ENCODE peak calls at places on chromosomes 16 and 17, in five cellular contexts. One of them, this sample, is unnamed.
A peak's percentile ranks its signal among the peaks of the same experiment; 100 is the strongest.

GRCh38 chr17:47816947-47817346 is 4.6 kb downstream of the OSBPL7 start:
- DNase-seq in AG04449: no peak
- DNase-seq in cardiac fibroblast: no peak
- DNase-seq in lower leg skin: no peak
- DNase-seq in B cell: peak; percentile 8
- DNase-seq in this sample: no peak

GRCh38 chr17:75645889-75646625 is 12.8 kb downstream of the SMIM5 start:
- DNase-seq in lower leg skin: no peak
- DNase-seq in B cell: peak; percentile 58
- DNase-seq in cardiac fibroblast: no peak
- DNase-seq in AG04449: no peak
- DNase-seq in this sample: no peak

GRCh38 chr17:50872710-50873424 is 6.7 kb upstream of the TOB1 start:
- DNase-seq in lower leg skin: peak; percentile 59
- DNase-seq in AG04449: no peak
- DNase-seq in B cell: no peak
- DNase-seq in cardiac fibroblast: peak; percentile 67
- DNase-seq in this sample: peak; percentile 32

GRCh38 chr17:5123343-5124124 is 7.7 kb downstream of the USP6 start:
- DNase-seq in lower leg skin: no peak
- DNase-seq in AG04449: no peak
- DNase-seq in cardiac fibroblast: no peak
- DNase-seq in B cell: no peak
- DNase-seq in this sample: peak; percentile 82

GRCh38 chr17:74396567-74396966 is 29.3 kb downstream of the GPR142 start:
- DNase-seq in B cell: no peak
- DNase-seq in lower leg skin: no peak
- DNase-seq in AG04449: no peak
- DNase-seq in cardiac fibroblast: no peak
- DNase-seq in this sample: no peak

GRCh38 chr17:76271669-76272540 is 6.8 kb downstream of the UBALD2 start:
- DNase-seq in B cell: peak; percentile 94
- DNase-seq in AG04449: no peak
- DNase-seq in cardiac fibroblast: no peak
- DNase-seq in lower leg skin: no peak
- DNase-seq in this sample: no peak

GRCh38 chr16:88473666-88474534 is 20.8 kb downstream of the ZFPM1 start:
- DNase-seq in AG04449: no peak
- DNase-seq in lower leg skin: no peak
- DNase-seq in B cell: no peak
- DNase-seq in cardiac fibroblast: peak; percentile 81
- DNase-seq in this sample: no peak

GRCh38 chr17:35254107-35254802 is 11.4 kb downstream of the SLFN5 start:
- DNase-seq in lower leg skin: peak; percentile 91
- DNase-seq in AG04449: peak; percentile 86
- DNase-seq in cardiac fibroblast: peak; percentile 97
- DNase-seq in B cell: no peak
- DNase-seq in this sample: no peak

GRCh38 chr16:54136276-54136625 is 150.3 kb downstream of the IRX3 start:
- DNase-seq in AG04449: no peak
- DNase-seq in B cell: no peak
- DNase-seq in cardiac fibroblast: peak; percentile 70
- DNase-seq in lower leg skin: no peak
- DNase-seq in this sample: no peak

GRCh38 chr17:521561-522325 is 169.1 kb upstream of the RPH3AL start:
- DNase-seq in AG04449: no peak
- DNase-seq in cardiac fibroblast: no peak
- DNase-seq in lower leg skin: no peak
- DNase-seq in B cell: no peak
- DNase-seq in this sample: no peak

GRCh38 chr17:74785096-74785980 is 9.2 kb upstream of the NAT9 start:
- DNase-seq in cardiac fibroblast: no peak
- DNase-seq in lower leg skin: no peak
- DNase-seq in B cell: no peak
- DNase-seq in AG04449: no peak
- DNase-seq in this sample: no peak

GRCh38 chr17:17913695-17914332 is 58.4 kb downstream of the TOM1L2 start:
- DNase-seq in lower leg skin: peak; percentile 80
- DNase-seq in cardiac fibroblast: peak; percentile 74
- DNase-seq in AG04449: peak; percentile 59
- DNase-seq in B cell: no peak
- DNase-seq in this sample: peak; percentile 92

GRCh38 chr16:84093879-84094270 is 22.9 kb downstream of the MBTPS1 start:
- DNase-seq in B cell: no peak
- DNase-seq in lower leg skin: no peak
- DNase-seq in AG04449: no peak
- DNase-seq in cardiac fibroblast: no peak
- DNase-seq in this sample: peak; percentile 56

GRCh38 chr16:56910654-56911539 is 21.0 kb upstream of the HERPUD1 start:
- DNase-seq in AG04449: no peak
- DNase-seq in lower leg skin: no peak
- DNase-seq in cardiac fibroblast: peak; percentile 96
- DNase-seq in B cell: no peak
- DNase-seq in this sample: no peak

GRCh38 chr16:89918453-89919347 is at the start of gene MC1R:
- DNase-seq in AG04449: no peak
- DNase-seq in B cell: peak; percentile 79
- DNase-seq in lower leg skin: no peak
- DNase-seq in cardiac fibroblast: peak; percentile 45
- DNase-seq in this sample: no peak

GRCh38 chr17:71409712-71410111 is 711.1 kb upstream of the SOX9 start:
- DNase-seq in lower leg skin: no peak
- DNase-seq in cardiac fibroblast: peak; percentile 79
- DNase-seq in B cell: no peak
- DNase-seq in AG04449: peak; percentile 75
- DNase-seq in this sample: no peak

GRCh38 chr17:63222655-63223054 is 223.5 kb downstream of the CYB561 start:
- DNase-seq in B cell: no peak
- DNase-seq in AG04449: no peak
- DNase-seq in cardiac fibroblast: peak; percentile 36
- DNase-seq in lower leg skin: no peak
- DNase-seq in this sample: no peak

GRCh38 chr17:69084911-69085310 is 24.2 kb upstream of the ABCA9 start:
- DNase-seq in AG04449: no peak
- DNase-seq in cardiac fibroblast: peak; percentile 14
- DNase-seq in lower leg skin: no peak
- DNase-seq in B cell: no peak
- DNase-seq in this sample: no peak

GRCh38 chr17:30372755-30373154 is 6.0 kb upstream of the CPD start:
- DNase-seq in B cell: no peak
- DNase-seq in AG04449: no peak
- DNase-seq in lower leg skin: no peak
- DNase-seq in cardiac fibroblast: peak; percentile 55
- DNase-seq in this sample: no peak

GRCh38 chr16:87562201-87562600 is 40.1 kb upstream of the JPH3 start:
- DNase-seq in AG04449: no peak
- DNase-seq in cardiac fibroblast: no peak
- DNase-seq in lower leg skin: no peak
- DNase-seq in B cell: no peak
- DNase-seq in this sample: no peak

GRCh38 chr17:50114849-50115357 is 15.1 kb downstream of the SAMD14 start:
- DNase-seq in B cell: no peak
- DNase-seq in AG04449: no peak
- DNase-seq in cardiac fibroblast: peak; percentile 82
- DNase-seq in lower leg skin: no peak
- DNase-seq in this sample: no peak

GRCh38 chr17:45394913-45395568 is 37.6 kb downstream of the ARHGAP27 start:
- DNase-seq in B cell: peak; percentile 83
- DNase-seq in cardiac fibroblast: peak; percentile 89
- DNase-seq in lower leg skin: no peak
- DNase-seq in AG04449: no peak
- DNase-seq in this sample: no peak

GRCh38 chr17:8893059-8893458 is 25.6 kb upstream of the PIK3R6 start:
- DNase-seq in AG04449: no peak
- DNase-seq in B cell: no peak
- DNase-seq in cardiac fibroblast: no peak
- DNase-seq in lower leg skin: no peak
- DNase-seq in this sample: no peak

GRCh38 chr16:67173808-67174705 is 3.7 kb downstream of the NOL3 start:
- DNase-seq in AG04449: no peak
- DNase-seq in lower leg skin: peak; percentile 75
- DNase-seq in cardiac fibroblast: peak; percentile 76
- DNase-seq in B cell: peak; percentile 83
- DNase-seq in this sample: peak; percentile 94

GRCh38 chr16:85104821-85105391 is 7.4 kb downstream of the CIBAR2 start:
- DNase-seq in lower leg skin: no peak
- DNase-seq in B cell: peak; percentile 67
- DNase-seq in AG04449: no peak
- DNase-seq in cardiac fibroblast: no peak
- DNase-seq in this sample: no peak

GRCh38 chr17:38905375-38905774 is 20.0 kb upstream of the LASP1NB start:
- DNase-seq in B cell: no peak
- DNase-seq in AG04449: no peak
- DNase-seq in cardiac fibroblast: no peak
- DNase-seq in lower leg skin: no peak
- DNase-seq in this sample: no peak

GRCh38 chr17:57898487-57899311 is 48.9 kb upstream of the MRPS23 start:
- DNase-seq in lower leg skin: no peak
- DNase-seq in AG04449: no peak
- DNase-seq in cardiac fibroblast: peak; percentile 33
- DNase-seq in B cell: no peak
- DNase-seq in this sample: peak; percentile 91

GRCh38 chr17:12510535-12510934 is 155.2 kb upstream of the MYOCD start:
- DNase-seq in cardiac fibroblast: peak; percentile 62
- DNase-seq in AG04449: no peak
- DNase-seq in lower leg skin: no peak
- DNase-seq in B cell: no peak
- DNase-seq in this sample: no peak

DNA sequence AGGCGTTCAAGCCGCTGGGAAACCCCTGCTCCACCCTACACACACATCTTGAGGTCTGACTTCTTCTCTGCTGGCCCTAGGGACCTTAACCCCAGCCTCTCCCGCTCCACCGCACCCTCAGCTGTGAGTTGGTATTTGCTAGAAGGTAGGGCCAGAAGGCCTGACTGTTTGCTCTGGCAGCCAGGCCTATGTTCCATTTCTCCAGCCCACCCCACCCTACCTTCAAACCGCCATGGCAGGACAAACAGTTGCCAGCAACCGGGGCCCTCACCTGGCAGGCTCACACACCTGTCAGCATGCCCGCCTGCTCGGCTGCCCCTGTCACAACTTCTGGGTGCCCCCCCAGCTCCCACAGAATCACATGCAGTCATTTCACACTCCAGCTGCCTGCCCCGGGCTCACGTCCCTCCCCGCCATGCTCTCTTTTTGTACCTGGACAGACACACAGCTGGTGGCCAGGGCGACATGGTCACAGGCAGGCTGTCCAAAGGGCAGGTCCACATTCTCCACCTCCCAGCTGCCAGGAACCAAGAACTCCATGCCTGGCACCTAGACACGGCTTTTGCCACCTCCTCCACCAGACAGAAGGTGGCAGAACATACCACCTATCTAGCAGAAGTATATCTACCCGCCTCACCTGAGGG is 2.6 kb upstream of the ATP2A3 start:
- DNase-seq in AG04449: no peak
- DNase-seq in B cell: peak; percentile 79
- DNase-seq in cardiac fibroblast: no peak
- DNase-seq in lower leg skin: no peak
- DNase-seq in this sample: no peak
- TF ChIP-seq CTCF in AG04449: no peak
- TF ChIP-seq CTCF in B cell: peak; percentile 25
- TF ChIP-seq CTCF in cardiac fibroblast: no peak
- TF ChIP-seq CTCF in lower leg skin: no peak
- TF ChIP-seq CTCF in this sample: no peak

DNA sequence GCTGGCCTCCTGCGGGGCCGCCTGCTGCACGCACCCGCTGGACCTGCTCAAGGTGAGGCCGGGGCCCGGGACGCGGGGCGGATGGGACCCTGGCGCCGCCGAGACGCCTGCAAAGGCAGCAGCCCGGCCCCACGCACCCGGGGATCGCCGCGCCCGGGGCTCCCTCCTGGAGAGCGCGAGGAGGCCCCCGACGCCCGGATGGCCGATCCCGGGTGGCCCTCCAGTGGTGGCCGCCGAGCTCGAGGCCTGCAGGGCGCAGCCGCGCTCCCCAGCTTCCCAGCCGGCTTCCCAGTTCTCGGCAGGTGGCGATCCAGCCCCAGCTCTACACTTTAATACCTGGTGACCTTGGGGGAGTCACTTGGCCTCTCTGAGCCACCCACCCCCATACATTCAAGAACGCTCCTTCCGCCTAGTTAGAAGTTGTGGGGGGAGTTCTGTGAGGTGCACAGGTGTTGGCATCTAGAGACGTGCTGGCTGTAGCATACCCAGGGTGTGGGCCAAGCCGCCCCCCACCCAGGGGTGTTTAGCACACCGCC is 452 bp downstream of the SLC25A10 start:
- DNase-seq in B cell: no peak
- DNase-seq in AG04449: no peak
- DNase-seq in lower leg skin: no peak
- DNase-seq in cardiac fibroblast: peak; percentile 28
- DNase-seq in this sample: no peak
- TF ChIP-seq CTCF in B cell: no peak
- TF ChIP-seq CTCF in AG04449: peak; percentile 35
- TF ChIP-seq CTCF in lower leg skin: no peak
- TF ChIP-seq CTCF in cardiac fibroblast: no peak
- TF ChIP-seq CTCF in this sample: no peak

DNA sequence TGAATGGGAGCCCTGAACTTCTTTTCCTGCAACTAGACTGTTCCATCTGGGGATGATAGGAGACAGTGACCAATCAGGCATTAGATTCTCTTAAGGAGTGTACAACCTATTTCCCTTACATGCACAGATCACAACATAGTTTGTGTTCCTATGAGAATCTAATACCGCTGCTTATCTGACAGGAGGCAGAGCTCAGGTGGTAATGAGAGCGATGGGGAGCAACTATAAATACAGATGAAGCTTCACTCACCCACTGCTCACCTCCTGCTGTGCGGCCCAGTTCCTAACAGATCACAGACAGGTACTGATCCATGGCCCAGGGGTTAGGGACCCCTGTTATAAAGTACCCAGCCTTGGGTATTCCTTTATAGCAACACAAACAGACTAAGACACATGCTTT is 17.4 kb upstream of the ADAMTS18 start:
- DNase-seq in B cell: no peak
- DNase-seq in lower leg skin: no peak
- DNase-seq in AG04449: no peak
- DNase-seq in cardiac fibroblast: no peak
- DNase-seq in this sample: no peak
- TF ChIP-seq CTCF in B cell: no peak
- TF ChIP-seq CTCF in lower leg skin: no peak
- TF ChIP-seq CTCF in AG04449: no peak
- TF ChIP-seq CTCF in cardiac fibroblast: no peak
- TF ChIP-seq CTCF in this sample: no peak

DNA sequence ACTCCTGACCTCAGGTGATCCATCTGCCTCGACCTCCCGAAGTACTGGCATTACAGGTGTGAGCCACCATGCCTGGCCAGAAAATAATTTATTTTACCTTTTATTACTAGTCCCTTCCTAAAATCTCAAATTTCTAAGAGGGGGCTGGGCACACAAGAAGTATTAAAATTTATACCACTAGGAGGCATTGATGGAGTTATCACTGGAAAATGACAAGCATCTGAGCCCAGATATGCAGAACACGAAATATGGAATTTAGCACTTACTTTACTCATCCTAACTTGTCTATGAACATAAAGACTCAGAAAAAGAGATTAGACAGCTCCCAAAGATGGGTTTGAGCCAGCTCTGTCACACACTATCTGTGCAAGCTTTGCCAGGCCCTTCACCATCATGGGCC is 46.4 kb downstream of the STAT5A start:
- DNase-seq in B cell: no peak
- DNase-seq in cardiac fibroblast: peak; percentile 33
- DNase-seq in AG04449: no peak
- DNase-seq in lower leg skin: no peak
- DNase-seq in this sample: no peak
- TF ChIP-seq CTCF in B cell: peak; percentile 8
- TF ChIP-seq CTCF in cardiac fibroblast: no peak
- TF ChIP-seq CTCF in AG04449: no peak
- TF ChIP-seq CTCF in lower leg skin: no peak
- TF ChIP-seq CTCF in this sample: peak; percentile 53

GRCh38 chr16:600781-601180 is 10.9 kb downstream of the RAB40C start:
- DNase-seq in cardiac fibroblast: peak; percentile 20
- DNase-seq in lower leg skin: no peak
- DNase-seq in AG04449: no peak
- DNase-seq in B cell: no peak
- DNase-seq in this sample: no peak
- TF ChIP-seq CTCF in cardiac fibroblast: peak; percentile 29
- TF ChIP-seq CTCF in lower leg skin: no peak
- TF ChIP-seq CTCF in AG04449: no peak
- TF ChIP-seq CTCF in B cell: no peak
- TF ChIP-seq CTCF in this sample: peak; percentile 43